ENCODE peak calls at places on chromosome 3, in nine cellular contexts. One of them, this sample, is unnamed.

GRCh38 chr3:123618768-123619484 is 34.1 kb upstream of the HACD2 start:
- DNase-seq in tibial artery: peak
- DNase-seq in dorsolateral prefrontal cortex: peak
- DNase-seq in cardiac muscle cell: peak
- DNase-seq in HTR-8/SVneo: no peak
- DNase-seq in epithelial cell of proximal tubule: no peak
- DNase-seq in endothelial cell: no peak
- DNase-seq in activated T-helper 1 cell treated with Interleukin-2 at 50 U/mL for 16 hours: no peak
- DNase-seq in GM13976: no peak
- DNase-seq in this sample: no peak

GRCh38 chr3:115834068-115834467 is 210.8 kb downstream of the GAP43 start:
- DNase-seq in tibial artery: no peak
- DNase-seq in dorsolateral prefrontal cortex: no peak
- DNase-seq in cardiac muscle cell: peak
- DNase-seq in HTR-8/SVneo: peak
- DNase-seq in epithelial cell of proximal tubule: no peak
- DNase-seq in endothelial cell: no peak
- DNase-seq in activated T-helper 1 cell treated with Interleukin-2 at 50 U/mL for 16 hours: no peak
- DNase-seq in GM13976: no peak
- DNase-seq in this sample: no peak

GRCh38 chr3:88003115-88003755 is 55.6 kb downstream of the CGGBP1 start:
- DNase-seq in tibial artery: no peak
- DNase-seq in dorsolateral prefrontal cortex: no peak
- DNase-seq in cardiac muscle cell: peak
- DNase-seq in HTR-8/SVneo: peak
- DNase-seq in epithelial cell of proximal tubule: no peak
- DNase-seq in endothelial cell: peak
- DNase-seq in activated T-helper 1 cell treated with Interleukin-2 at 50 U/mL for 16 hours: no peak
- DNase-seq in GM13976: peak
- DNase-seq in this sample: peak

GRCh38 chr3:172135766-172136729 is 96.7 kb downstream of the FNDC3B start:
- DNase-seq in tibial artery: no peak
- DNase-seq in dorsolateral prefrontal cortex: no peak
- DNase-seq in cardiac muscle cell: peak
- DNase-seq in HTR-8/SVneo: no peak
- DNase-seq in epithelial cell of proximal tubule: no peak
- DNase-seq in endothelial cell: no peak
- DNase-seq in activated T-helper 1 cell treated with Interleukin-2 at 50 U/mL for 16 hours: no peak
- DNase-seq in GM13976: no peak
- DNase-seq in this sample: no peak

GRCh38 chr3:64667138-64667537 is 20.7 kb downstream of the ADAMTS9 start:
- DNase-seq in tibial artery: no peak
- DNase-seq in dorsolateral prefrontal cortex: no peak
- DNase-seq in cardiac muscle cell: peak
- DNase-seq in HTR-8/SVneo: no peak
- DNase-seq in epithelial cell of proximal tubule: no peak
- DNase-seq in endothelial cell: no peak
- DNase-seq in activated T-helper 1 cell treated with Interleukin-2 at 50 U/mL for 16 hours: no peak
- DNase-seq in GM13976: no peak
- DNase-seq in this sample: no peak

GRCh38 chr3:185361920-185362319 is 1.0 kb upstream of the MAP3K13 start:
- DNase-seq in tibial artery: no peak
- DNase-seq in dorsolateral prefrontal cortex: no peak
- DNase-seq in cardiac muscle cell: peak
- DNase-seq in HTR-8/SVneo: no peak
- DNase-seq in epithelial cell of proximal tubule: peak
- DNase-seq in endothelial cell: no peak
- DNase-seq in activated T-helper 1 cell treated with Interleukin-2 at 50 U/mL for 16 hours: no peak
- DNase-seq in GM13976: no peak
- DNase-seq in this sample: no peak

GRCh38 chr3:179840985-179841384 is 188.1 kb downstream of the USP13 start:
- DNase-seq in tibial artery: no peak
- DNase-seq in dorsolateral prefrontal cortex: no peak
- DNase-seq in cardiac muscle cell: peak
- DNase-seq in HTR-8/SVneo: peak
- DNase-seq in epithelial cell of proximal tubule: peak
- DNase-seq in endothelial cell: no peak
- DNase-seq in activated T-helper 1 cell treated with Interleukin-2 at 50 U/mL for 16 hours: no peak
- DNase-seq in GM13976: no peak
- DNase-seq in this sample: peak

GRCh38 chr3:45583021-45583851 is 11.3 kb upstream of the LIMD1 start:
- DNase-seq in tibial artery: no peak
- DNase-seq in dorsolateral prefrontal cortex: peak
- DNase-seq in cardiac muscle cell: peak
- DNase-seq in HTR-8/SVneo: no peak
- DNase-seq in epithelial cell of proximal tubule: no peak
- DNase-seq in endothelial cell: no peak
- DNase-seq in activated T-helper 1 cell treated with Interleukin-2 at 50 U/mL for 16 hours: no peak
- DNase-seq in GM13976: no peak
- DNase-seq in this sample: no peak

GRCh38 chr3:27387625-27388024 is 18.4 kb upstream of the NEK10 start:
- DNase-seq in tibial artery: no peak
- DNase-seq in dorsolateral prefrontal cortex: no peak
- DNase-seq in cardiac muscle cell: peak
- DNase-seq in HTR-8/SVneo: no peak
- DNase-seq in epithelial cell of proximal tubule: no peak
- DNase-seq in endothelial cell: no peak
- DNase-seq in activated T-helper 1 cell treated with Interleukin-2 at 50 U/mL for 16 hours: no peak
- DNase-seq in GM13976: no peak
- DNase-seq in this sample: no peak

GRCh38 chr3:178146406-178146831 is 389.8 kb upstream of the KCNMB2 start:
- DNase-seq in tibial artery: no peak
- DNase-seq in dorsolateral prefrontal cortex: no peak
- DNase-seq in cardiac muscle cell: no peak
- DNase-seq in HTR-8/SVneo: peak
- DNase-seq in epithelial cell of proximal tubule: no peak
- DNase-seq in endothelial cell: no peak
- DNase-seq in activated T-helper 1 cell treated with Interleukin-2 at 50 U/mL for 16 hours: no peak
- DNase-seq in GM13976: no peak
- DNase-seq in this sample: no peak

GRCh38 chr3:69994934-69995333 is 4.6 kb upstream of the SAMMSON start:
- DNase-seq in tibial artery: no peak
- DNase-seq in dorsolateral prefrontal cortex: no peak
- DNase-seq in cardiac muscle cell: no peak
- DNase-seq in HTR-8/SVneo: no peak
- DNase-seq in epithelial cell of proximal tubule: no peak
- DNase-seq in endothelial cell: no peak
- DNase-seq in activated T-helper 1 cell treated with Interleukin-2 at 50 U/mL for 16 hours: no peak
- DNase-seq in GM13976: no peak
- DNase-seq in this sample: no peak

GRCh38 chr3:197372076-197372661 is 73.8 kb upstream of the DLG1 start:
- DNase-seq in tibial artery: no peak
- DNase-seq in dorsolateral prefrontal cortex: no peak
- DNase-seq in cardiac muscle cell: peak
- DNase-seq in HTR-8/SVneo: peak
- DNase-seq in epithelial cell of proximal tubule: peak
- DNase-seq in endothelial cell: no peak
- DNase-seq in activated T-helper 1 cell treated with Interleukin-2 at 50 U/mL for 16 hours: no peak
- DNase-seq in GM13976: no peak
- DNase-seq in this sample: peak

GRCh38 chr3:182983811-182984210 is 3.5 kb upstream of the DCUN1D1 start:
- DNase-seq in tibial artery: no peak
- DNase-seq in dorsolateral prefrontal cortex: no peak
- DNase-seq in cardiac muscle cell: peak
- DNase-seq in HTR-8/SVneo: no peak
- DNase-seq in epithelial cell of proximal tubule: no peak
- DNase-seq in endothelial cell: no peak
- DNase-seq in activated T-helper 1 cell treated with Interleukin-2 at 50 U/mL for 16 hours: no peak
- DNase-seq in GM13976: no peak
- DNase-seq in this sample: no peak

GRCh38 chr3:8555705-8556314 is 54.2 kb downstream of the LMCD1 start:
- DNase-seq in tibial artery: no peak
- DNase-seq in dorsolateral prefrontal cortex: no peak
- DNase-seq in cardiac muscle cell: no peak
- DNase-seq in HTR-8/SVneo: no peak
- DNase-seq in epithelial cell of proximal tubule: no peak
- DNase-seq in endothelial cell: no peak
- DNase-seq in activated T-helper 1 cell treated with Interleukin-2 at 50 U/mL for 16 hours: no peak
- DNase-seq in GM13976: no peak
- DNase-seq in this sample: no peak

GRCh38 chr3:190432216-190432615 is 17.5 kb downstream of the TMEM207 start:
- DNase-seq in tibial artery: no peak
- DNase-seq in dorsolateral prefrontal cortex: no peak
- DNase-seq in cardiac muscle cell: peak
- DNase-seq in HTR-8/SVneo: peak
- DNase-seq in epithelial cell of proximal tubule: no peak
- DNase-seq in endothelial cell: no peak
- DNase-seq in activated T-helper 1 cell treated with Interleukin-2 at 50 U/mL for 16 hours: no peak
- DNase-seq in GM13976: no peak
- DNase-seq in this sample: no peak

This sample was measured in kidney epithelial cell.